ENCODE peak calls at places on chromosomes 11 and 22, in ten cellular contexts. B is RPMI7951; W is hepatic stellate cell; K is T follicular helper cell; P is stimulated activated CD4-positive, alpha-beta T cell treated with anti-CD3 and anti-CD28 coated beads, Interleukin-1b, Interleukin-23, amount 100 ng/mL, for 1 hour; C is Calu3; L is activated B cell treated with CpG ODN at 0.5 μM for 24 hours; F is naive B cell; I is central memory CD4-positive, alpha-beta T cell; X is NCI-H2081. A is an unnamed sample.

GRCh38 chr11:64971421-64972233 is at the start of gene MAJIN:
- DNase-seq in W (peak; percentile 84), F (peak; percentile 83), X (no peak), P (peak; percentile 78), K (peak; percentile 84), B (peak; percentile 72), I (peak; percentile 89), L (peak; percentile 83), C (peak; percentile 62), A (peak; percentile 79)

GRCh38 chr22:33472462-33473344 is 414.5 kb upstream of the SYN3 start:
- DNase-seq in W (no peak), X (no peak), K (no peak), I (no peak), F (no peak), P (no peak), L (no peak), B (no peak), C (no peak), A (peak; percentile 68)

GRCh38 chr11:97414801-97415200 is 1025.0 kb downstream of the JRKL start:
- DNase-seq in L (no peak), P (no peak), C (no peak), K (no peak), I (no peak), B (no peak), F (no peak), X (no peak), W (no peak), A (no peak)

GRCh38 chr11:36471577-36471976 is 38.5 kb downstream of the TRAF6 start:
- DNase-seq in F (no peak), I (no peak), K (no peak), C (no peak), W (no peak), X (no peak), P (no peak), B (peak; percentile 60), L (no peak), A (no peak)

GRCh38 chr22:27888310-27888709 is 30.7 kb downstream of the PITPNB start:
- DNase-seq in I (no peak), X (no peak), C (no peak), P (no peak), B (no peak), K (no peak), W (no peak), L (no peak), F (no peak), A (no peak)

GRCh38 chr22:25008666-25009065 is 56.1 kb downstream of the KIAA1671 start:
- DNase-seq in F (no peak), C (no peak), K (no peak), W (no peak), L (no peak), X (no peak), B (peak; percentile 93), I (no peak), P (no peak), A (no peak)

GRCh38 chr11:125264091-125265022 is 99.8 kb downstream of the PKNOX2 start:
- DNase-seq in W (no peak), K (no peak), P (no peak), L (no peak), I (no peak), X (no peak), B (no peak), C (no peak), F (no peak), A (no peak)

GRCh38 chr11:11620251-11620965 is 1.4 kb downstream of the GALNT18 start:
- DNase-seq in X (peak; percentile 41), L (no peak), P (no peak), W (no peak), K (no peak), F (no peak), B (peak; percentile 48), C (peak; percentile 62), I (no peak), A (peak; percentile 60)

GRCh38 chr11:27720277-27720830 is 20.1 kb upstream of the BDNF start:
- DNase-seq in K (no peak), P (no peak), I (no peak), B (peak; percentile 62), F (no peak), L (no peak), X (peak; percentile 31), W (peak; percentile 53), C (peak; percentile 67), A (no peak)

GRCh38 chr11:128524172-128524571 is 63.2 kb downstream of the ETS1 start:
- DNase-seq in I (no peak), K (no peak), P (no peak), F (no peak), B (no peak), L (no peak), C (no peak), W (no peak), X (no peak), A (no peak)

GRCh38 chr11:66263231-66263630 is 5.2 kb upstream of the RAB1B start:
- DNase-seq in I (no peak), X (no peak), B (no peak), W (no peak), L (no peak), P (no peak), F (no peak), K (no peak), C (no peak), A (no peak)

GRCh38 chr11:62665630-62666258 is 632 bp downstream of the CSKMT start:
- DNase-seq in I (peak; percentile 49), K (peak; percentile 38), B (peak; percentile 62), X (no peak), L (no peak), F (peak; percentile 37), C (peak; percentile 30), W (peak; percentile 69), P (no peak), A (peak; percentile 58)

GRCh38 chr11:65574963-65575567 is 788 bp upstream of the EHBP1L1 start:
- DNase-seq in I (peak; percentile 55), X (peak; percentile 70), W (no peak), K (no peak), L (peak; percentile 47), P (no peak), B (no peak), C (no peak), F (no peak), A (no peak)

GRCh38 chr11:113874920-113875413 is 405 bp downstream of the USP28 start:
- DNase-seq in B (no peak), K (no peak), P (peak; percentile 6), W (no peak), I (peak; percentile 61), X (no peak), L (no peak), C (no peak), F (no peak), A (no peak)

GRCh38 chr11:57977709-57978108 is 46.0 kb upstream of the OR9Q1 start:
- DNase-seq in X (no peak), C (no peak), L (no peak), W (no peak), P (no peak), K (no peak), B (no peak), I (no peak), F (no peak), A (no peak)

GRCh38 chr11:48125866-48126265 is 90.7 kb upstream of the OR4B1 start:
- DNase-seq in W (no peak), B (no peak), C (no peak), P (no peak), I (no peak), X (no peak), F (no peak), L (no peak), K (no peak), A (no peak)

GRCh38 chr22:44597616-44598015 is 99.6 kb upstream of the RTL6 start:
- DNase-seq in I (no peak), W (no peak), P (no peak), K (no peak), F (no peak), C (no peak), B (peak; percentile 62), X (peak; percentile 72), L (no peak), A (no peak)

GRCh38 chr11:12362857-12363256 is 14.5 kb upstream of the PARVA start:
- DNase-seq in C (no peak), B (peak; percentile 19), W (no peak), K (no peak), X (no peak), F (no peak), I (peak; percentile 19), L (no peak), P (no peak), A (no peak)

GRCh38 chr22:39956932-39957664 is 3.1 kb upstream of the TMA7B start:
- DNase-seq in X (no peak), W (no peak), F (peak; percentile 20), C (no peak), B (no peak), P (no peak), K (no peak), L (no peak), I (no peak), A (peak; percentile 59)